ENCODE peak calls at places on chromosomes 5 and 9, in four cellular contexts. M is HCT116, J is kidney, K is neural progenitor cell. H is an unnamed sample.

GRCh38 chr9:134376386-134377142 is 50.3 kb downstream of the RXRA start:
- DNase-seq in K (no peak), J (no peak), M (no peak), H (no peak)

GRCh38 chr5:176394881-176395675 is 6.5 kb downstream of the HIGD2A start:
- DNase-seq in K (no peak), J (no peak), M (no peak), H (no peak)

GRCh38 chr9:107422189-107422802 is 67.3 kb downstream of the KLF4 start:
- DNase-seq in K (peak), J (peak), M (peak), H (peak)

GRCh38 chr5:125717209-125717608 is 706.0 kb upstream of the GRAMD2B start:
- DNase-seq in J (no peak), M (no peak), K (no peak), H (peak)

GRCh38 chr9:72614057-72614456 is 92.6 kb downstream of the TMC1 start:
- DNase-seq in M (no peak), K (no peak), J (no peak), H (no peak)

GRCh38 chr5:144433893-144434292 is 263.2 kb downstream of the KCTD16 start:
- DNase-seq in J (no peak), M (no peak), K (peak), H (no peak)

GRCh38 chr9:98010450-98010849 is 27.3 kb downstream of the ANP32B start:
- DNase-seq in K (peak), J (no peak), M (no peak), H (peak)

GRCh38 chr5:137921931-137922330 is 32.7 kb downstream of the PKD2L2 start:
- DNase-seq in M (no peak), J (no peak), K (no peak), H (peak)

GRCh38 chr5:79702606-79703380 is 13.2 kb downstream of the CMYA5 start:
- DNase-seq in M (no peak), K (peak), J (no peak), H (no peak)

GRCh38 chr5:22651355-22651754 is 201.8 kb downstream of the CDH12 start:
- DNase-seq in J (no peak), K (no peak), M (no peak), H (no peak)

GRCh38 chr9:118222375-118222774 is 518.2 kb downstream of the TLR4 start:
- DNase-seq in M (no peak), K (peak), J (no peak), H (no peak)

GRCh38 chr9:91741529-91741928 is 208.5 kb downstream of the ROR2 start:
- DNase-seq in K (no peak), M (no peak), J (no peak), H (peak)

GRCh38 chr5:172903790-172904189 is 55.4 kb upstream of the RPL26L1 start:
- DNase-seq in M (peak), J (no peak), K (no peak), H (peak)

GRCh38 chr9:114366334-114367128 is 21.3 kb downstream of the AKNA start:
- DNase-seq in K (no peak), J (peak), M (no peak), H (peak)

GRCh38 chr5:128534729-128535128 is 3.3 kb downstream of the FBN2 start:
- DNase-seq in J (no peak), K (no peak), M (no peak), H (peak)

GRCh38 chr5:35134278-35135030 is 86.7 kb upstream of the AGXT2 start:
- DNase-seq in M (no peak), J (no peak), K (no peak), H (no peak)
- H3K27ac ChIP-seq in M (no peak), J (no peak), K (no peak), H (no peak)

DNA sequence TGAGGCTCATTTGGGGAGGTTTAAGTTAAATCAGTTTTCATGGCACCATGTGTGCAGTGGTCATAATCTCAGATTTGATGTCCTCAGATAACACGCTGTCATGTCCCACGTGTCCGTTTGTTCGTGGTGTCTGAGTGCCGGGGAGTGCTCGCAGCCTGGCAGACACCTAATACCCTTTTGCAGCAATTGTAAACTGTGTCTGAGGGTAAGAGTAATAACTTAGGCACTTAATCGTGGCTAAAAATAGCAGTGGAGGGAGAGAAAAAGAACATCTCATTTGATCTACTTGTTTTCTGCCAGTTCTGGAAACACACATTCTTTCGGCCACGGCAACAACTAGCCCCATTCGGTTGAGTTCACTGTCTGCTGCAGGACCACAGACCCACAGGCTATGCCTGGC is 16.4 kb downstream of the ADCY2 start:
- DNase-seq in M (no peak), K (no peak), J (no peak), H (peak)
- H3K9ac ChIP-seq in M (no peak), K (no peak), J (no peak), H (no peak)

DNA sequence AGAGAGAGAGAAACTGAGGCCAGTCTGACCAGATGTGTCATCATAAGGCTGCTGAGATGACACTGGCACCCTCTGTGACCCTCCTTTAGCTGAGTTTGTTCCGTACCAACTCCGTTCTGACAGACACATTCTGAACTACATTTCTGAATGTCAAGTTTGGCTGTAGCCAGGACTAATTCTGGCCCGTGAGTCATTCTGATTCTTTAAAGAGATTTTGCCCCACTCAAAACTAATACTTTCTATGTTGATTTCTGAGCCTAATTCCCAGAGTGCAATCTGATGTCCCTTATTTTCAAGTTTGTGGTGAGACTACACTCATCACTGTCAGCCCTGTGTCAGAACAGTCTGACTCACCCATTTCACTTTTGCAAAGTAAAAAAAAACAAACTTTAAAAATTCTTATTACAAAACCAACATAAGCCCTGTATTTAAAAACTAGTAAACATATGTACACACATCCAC is 376.9 kb downstream of the ACTL7B start:
- DNase-seq in J (no peak), M (no peak), K (no peak), H (peak)
- TF ChIP-seq CTCF in J (no peak), M (no peak), K (no peak), H (no peak)

GRCh38 chr5:117435203-117435602 is 860.6 kb upstream of the SEMA6A start:
- DNase-seq in J (no peak), K (no peak), M (no peak), H (no peak)
- H3K27ac ChIP-seq in J (no peak), K (no peak), M (no peak), H (no peak)

DNA sequence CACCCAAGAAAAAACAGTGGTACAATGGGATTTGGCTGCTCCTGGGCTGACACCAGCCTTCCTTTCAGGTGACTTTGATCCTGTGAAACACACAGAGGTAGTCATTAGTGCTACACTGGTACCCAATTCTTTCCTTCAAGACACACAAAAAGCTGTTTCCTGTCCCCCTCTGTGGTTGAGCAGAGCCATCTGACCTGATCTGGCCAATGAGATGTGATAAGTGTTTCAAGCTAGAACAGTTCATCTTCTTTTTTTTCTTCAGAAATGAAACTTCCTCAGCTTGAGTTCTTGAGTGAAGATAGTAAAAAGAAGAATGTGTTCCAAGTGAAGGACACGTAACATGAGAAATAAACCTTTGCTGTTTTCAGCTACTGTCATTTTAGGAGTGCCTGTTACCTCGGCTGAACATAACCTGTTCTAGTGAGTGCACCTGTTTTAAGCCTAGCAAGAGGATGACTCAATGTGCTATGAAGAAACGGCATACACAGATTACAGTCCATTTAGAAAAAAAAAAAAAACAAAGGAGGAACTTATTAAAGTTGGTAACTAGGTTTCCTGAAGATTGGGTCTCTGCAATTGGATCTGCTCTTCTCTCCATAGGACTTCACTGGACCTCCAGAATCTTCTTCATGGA is 287.8 kb downstream of the GAS1 start:
- DNase-seq in J (no peak), M (no peak), K (no peak), H (peak)
- H3K9ac ChIP-seq in J (no peak), M (no peak), K (no peak), H (no peak)

GRCh38 chr9:130220351-130220750 is 45.2 kb upstream of the HMCN2 start:
- DNase-seq in J (no peak), K (peak), M (no peak), H (no peak)
- TF ChIP-seq CTCF in J (no peak), K (peak), M (no peak), H (no peak)

GRCh38 chr5:96771395-96771794 is 36.4 kb downstream of the ERAP1 start:
- DNase-seq in K (no peak), J (no peak), M (no peak), H (no peak)
- H3K27ac ChIP-seq in K (no peak), J (no peak), M (no peak), H (no peak)

GRCh38 chr5:156328176-156328575 is 1.2 kb downstream of the SGCD start:
- DNase-seq in K (no peak), M (no peak), J (no peak), H (no peak)

GRCh38 chr5:156330141-156330870 is 3.3 kb downstream of the SGCD start:
- DNase-seq in K (no peak), M (no peak), J (no peak), H (peak)

GRCh38 chr5:156327306-156327705 is 342 bp downstream of the SGCD start:
- DNase-seq in M (no peak), K (no peak), J (no peak), H (no peak)

GRCh38 chr5:156328766-156329165 is 1.8 kb downstream of the SGCD start:
- DNase-seq in M (no peak), K (no peak), J (no peak), H (no peak)

DNA sequence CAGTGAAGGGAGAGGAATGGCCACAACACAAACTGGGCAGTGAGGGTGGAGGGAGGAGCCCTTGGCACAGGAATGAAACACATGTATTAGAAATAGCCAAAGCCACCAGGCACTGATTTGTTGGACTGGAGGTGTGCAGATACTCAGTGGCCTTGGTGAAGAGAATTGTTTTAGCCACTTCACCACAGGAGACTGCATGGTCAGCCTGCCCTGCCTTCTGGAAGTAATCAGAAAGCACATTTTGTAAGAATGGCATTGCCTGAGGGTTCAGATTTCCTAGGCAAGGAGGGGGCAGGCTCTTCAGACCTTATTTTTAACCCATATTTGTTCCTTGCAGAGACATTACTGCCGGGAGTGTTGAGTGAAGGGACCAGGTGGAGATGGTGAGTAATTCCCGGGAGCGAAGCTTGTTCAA is 2.2 kb downstream of the SGCD start:
- DNase-seq in M (no peak), J (no peak), K (no peak), H (no peak)
- H3K9ac ChIP-seq in M (no peak), J (no peak), K (no peak), H (no peak)

H was measured in astrocyte.